ENCODE peak calls at places on chromosome 7, in five cellular contexts. One of them, this sample, is unnamed.

GRCh38 chr7:86667732-86668131 is 24.0 kb downstream of the GRM3 start:
- DNase-seq in cardiac fibroblast: no peak
- DNase-seq in WTC11: peak
- DNase-seq in foreskin fibroblast: no peak
- DNase-seq in astrocyte: no peak
- DNase-seq in this sample: no peak

GRCh38 chr7:44279286-44279685 is 46.1 kb downstream of the CAMK2B start:
- DNase-seq in cardiac fibroblast: no peak
- DNase-seq in WTC11: peak
- DNase-seq in foreskin fibroblast: no peak
- DNase-seq in astrocyte: no peak
- DNase-seq in this sample: no peak

GRCh38 chr7:519429-519973 is at the start of gene PDGFA:
- DNase-seq in cardiac fibroblast: peak
- DNase-seq in WTC11: no peak
- DNase-seq in foreskin fibroblast: peak
- DNase-seq in astrocyte: peak
- DNase-seq in this sample: no peak

GRCh38 chr7:140348161-140348849 is 50.0 kb downstream of the SLC37A3 start:
- DNase-seq in cardiac fibroblast: peak
- DNase-seq in WTC11: no peak
- DNase-seq in foreskin fibroblast: peak
- DNase-seq in astrocyte: peak
- DNase-seq in this sample: no peak

GRCh38 chr7:4683884-4684565 is 1.9 kb downstream of the FOXK1 start:
- DNase-seq in cardiac fibroblast: peak
- DNase-seq in WTC11: no peak
- DNase-seq in foreskin fibroblast: peak
- DNase-seq in astrocyte: peak
- DNase-seq in this sample: peak

GRCh38 chr7:22853674-22854157 is 31.1 kb upstream of the TOMM7 start:
- DNase-seq in cardiac fibroblast: peak
- DNase-seq in WTC11: peak
- DNase-seq in foreskin fibroblast: no peak
- DNase-seq in astrocyte: no peak
- DNase-seq in this sample: no peak

GRCh38 chr7:116249969-116250553 is 39.7 kb downstream of the TES start:
- DNase-seq in cardiac fibroblast: peak
- DNase-seq in WTC11: peak
- DNase-seq in foreskin fibroblast: peak
- DNase-seq in astrocyte: peak
- DNase-seq in this sample: peak

GRCh38 chr7:120052884-120053382 is 220.0 kb upstream of the KCND2 start:
- DNase-seq in cardiac fibroblast: peak
- DNase-seq in WTC11: no peak
- DNase-seq in foreskin fibroblast: peak
- DNase-seq in astrocyte: peak
- DNase-seq in this sample: peak

GRCh38 chr7:135183478-135183877 is 13.0 kb upstream of the CYREN start:
- DNase-seq in cardiac fibroblast: no peak
- DNase-seq in WTC11: no peak
- DNase-seq in foreskin fibroblast: no peak
- DNase-seq in astrocyte: no peak
- DNase-seq in this sample: no peak

GRCh38 chr7:17269345-17270221 is 28.9 kb upstream of the AHR start:
- DNase-seq in cardiac fibroblast: no peak
- DNase-seq in WTC11: no peak
- DNase-seq in foreskin fibroblast: no peak
- DNase-seq in astrocyte: no peak
- DNase-seq in this sample: no peak

GRCh38 chr7:81029523-81029922 is 110.7 kb upstream of the SEMA3C start:
- DNase-seq in cardiac fibroblast: no peak
- DNase-seq in WTC11: no peak
- DNase-seq in foreskin fibroblast: no peak
- DNase-seq in astrocyte: no peak
- DNase-seq in this sample: no peak

GRCh38 chr7:34277016-34277800 is 371.9 kb downstream of the BMPER start:
- DNase-seq in cardiac fibroblast: peak
- DNase-seq in WTC11: no peak
- DNase-seq in foreskin fibroblast: no peak
- DNase-seq in astrocyte: peak
- DNase-seq in this sample: peak

GRCh38 chr7:24668922-24669635 is 88.2 kb downstream of the GSDME start:
- DNase-seq in cardiac fibroblast: peak
- DNase-seq in WTC11: no peak
- DNase-seq in foreskin fibroblast: peak
- DNase-seq in astrocyte: peak
- DNase-seq in this sample: no peak

GRCh38 chr7:26151953-26152781 is at the start of gene NFE2L3:
- DNase-seq in cardiac fibroblast: peak
- DNase-seq in WTC11: peak
- DNase-seq in foreskin fibroblast: peak
- DNase-seq in astrocyte: peak
- DNase-seq in this sample: peak

GRCh38 chr7:93622036-93622714 is 47.7 kb upstream of the CALCR start:
- DNase-seq in cardiac fibroblast: peak
- DNase-seq in WTC11: peak
- DNase-seq in foreskin fibroblast: peak
- DNase-seq in astrocyte: peak
- DNase-seq in this sample: peak

GRCh38 chr7:81233208-81233940 is 314.5 kb upstream of the SEMA3C start:
- DNase-seq in cardiac fibroblast: peak
- DNase-seq in WTC11: no peak
- DNase-seq in foreskin fibroblast: no peak
- DNase-seq in astrocyte: no peak
- DNase-seq in this sample: no peak

GRCh38 chr7:1725766-1726630 is 55.9 kb downstream of the ELFN1 start:
- DNase-seq in cardiac fibroblast: no peak
- DNase-seq in WTC11: no peak
- DNase-seq in foreskin fibroblast: no peak
- DNase-seq in astrocyte: no peak
- DNase-seq in this sample: no peak

GRCh38 chr7:92671502-92672169 is 81.4 kb upstream of the FAM133B start:
- DNase-seq in cardiac fibroblast: no peak
- DNase-seq in WTC11: no peak
- DNase-seq in foreskin fibroblast: no peak
- DNase-seq in astrocyte: no peak
- DNase-seq in this sample: no peak

GRCh38 chr7:6705959-6706665 is 635 bp downstream of the ZNF12 start:
- DNase-seq in cardiac fibroblast: peak
- DNase-seq in WTC11: peak
- DNase-seq in foreskin fibroblast: peak
- DNase-seq in astrocyte: peak
- DNase-seq in this sample: peak

GRCh38 chr7:121831320-121831719 is 41.6 kb upstream of the PTPRZ1 start:
- DNase-seq in cardiac fibroblast: no peak
- DNase-seq in WTC11: no peak
- DNase-seq in foreskin fibroblast: no peak
- DNase-seq in astrocyte: peak
- DNase-seq in this sample: no peak

GRCh38 chr7:47570649-47571050 is 11.3 kb downstream of the TNS3 start:
- DNase-seq in cardiac fibroblast: peak
- DNase-seq in WTC11: no peak
- DNase-seq in foreskin fibroblast: peak
- DNase-seq in astrocyte: peak
- DNase-seq in this sample: no peak

GRCh38 chr7:86008898-86009297 is 634.8 kb upstream of the GRM3 start:
- DNase-seq in cardiac fibroblast: no peak
- DNase-seq in WTC11: no peak
- DNase-seq in foreskin fibroblast: no peak
- DNase-seq in astrocyte: no peak
- DNase-seq in this sample: no peak

GRCh38 chr7:52771177-52771576 is 264.3 kb upstream of the POM121L12 start:
- DNase-seq in cardiac fibroblast: no peak
- DNase-seq in WTC11: no peak
- DNase-seq in foreskin fibroblast: no peak
- DNase-seq in astrocyte: no peak
- DNase-seq in this sample: no peak

GRCh38 chr7:47394216-47394615 is 187.7 kb downstream of the TNS3 start:
- DNase-seq in cardiac fibroblast: no peak
- DNase-seq in WTC11: no peak
- DNase-seq in foreskin fibroblast: no peak
- DNase-seq in astrocyte: no peak
- DNase-seq in this sample: no peak

GRCh38 chr7:157564518-157565177 is 227.8 kb downstream of the DNAJB6 start:
- DNase-seq in cardiac fibroblast: no peak
- DNase-seq in WTC11: no peak
- DNase-seq in foreskin fibroblast: no peak
- DNase-seq in astrocyte: peak
- DNase-seq in this sample: peak

GRCh38 chr7:131254211-131254610 is 73.5 kb upstream of the MKLN1 start:
- DNase-seq in cardiac fibroblast: no peak
- DNase-seq in WTC11: no peak
- DNase-seq in foreskin fibroblast: peak
- DNase-seq in astrocyte: no peak
- DNase-seq in this sample: no peak

GRCh38 chr7:118803-119376 is 73.5 kb upstream of the FAM20C start:
- DNase-seq in cardiac fibroblast: no peak
- DNase-seq in WTC11: no peak
- DNase-seq in foreskin fibroblast: no peak
- DNase-seq in astrocyte: no peak
- DNase-seq in this sample: no peak

GRCh38 chr7:47351233-47352154 is 230.4 kb downstream of the TNS3 start:
- DNase-seq in cardiac fibroblast: no peak
- DNase-seq in WTC11: peak
- DNase-seq in foreskin fibroblast: no peak
- DNase-seq in astrocyte: no peak
- DNase-seq in this sample: no peak

GRCh38 chr7:13910805-13911551 is 78.5 kb downstream of the ETV1 start:
- DNase-seq in cardiac fibroblast: peak
- DNase-seq in WTC11: no peak
- DNase-seq in foreskin fibroblast: no peak
- DNase-seq in astrocyte: peak
- DNase-seq in this sample: no peak

GRCh38 chr7:50317697-50318640 is 13.5 kb downstream of the IKZF1 start:
- DNase-seq in cardiac fibroblast: no peak
- DNase-seq in WTC11: no peak
- DNase-seq in foreskin fibroblast: no peak
- DNase-seq in astrocyte: no peak
- DNase-seq in this sample: no peak

GRCh38 chr7:84536256-84536870 is 341.8 kb upstream of the SEMA3A start:
- DNase-seq in cardiac fibroblast: peak
- DNase-seq in WTC11: no peak
- DNase-seq in foreskin fibroblast: no peak
- DNase-seq in astrocyte: no peak
- DNase-seq in this sample: no peak

GRCh38 chr7:128166603-128167315 is 74.3 kb upstream of the LEP start:
- DNase-seq in cardiac fibroblast: peak
- DNase-seq in WTC11: peak
- DNase-seq in foreskin fibroblast: peak
- DNase-seq in astrocyte: no peak
- DNase-seq in this sample: no peak

GRCh38 chr7:116573541-116573940 is 48.7 kb downstream of the CAV1 start:
- DNase-seq in cardiac fibroblast: no peak
- DNase-seq in WTC11: no peak
- DNase-seq in foreskin fibroblast: no peak
- DNase-seq in astrocyte: no peak
- DNase-seq in this sample: no peak

This sample was measured in brain microvascular endothelial cell.